ENCODE peak calls at places on chromosomes 11 and 22, in ten cellular contexts. O is NCI-H69; I is GM10248; A is body of pancreas; B is activated T-helper 9 cell treated with anti-CD3 and anti-CD28 coated beads, Interleukin-2, amount 50 U/mL, for 16 hours; W is posterior cingulate gyrus; D is naive thymus-derived CD4-positive, alpha-beta T cell; U is SHP77; Q is iris pigment epithelial cell; J is NCI-H1092. G is an unnamed sample.

GRCh38 chr11:20547411-20547810 is 52.0 kb upstream of the SLC6A5 start:
- DNase-seq in O (no peak), I (no peak), A (no peak), B (no peak), W (no peak), D (no peak), U (no peak), Q (no peak), J (no peak), G (no peak)

GRCh38 chr11:125724125-125724524 is 22.0 kb upstream of the PATE1 start:
- DNase-seq in O (peak; percentile 24), I (no peak), A (no peak), B (no peak), W (no peak), D (no peak), U (no peak), Q (peak; percentile 47), J (no peak), G (peak; percentile 46)

GRCh38 chr22:26172389-26172990 is 3.2 kb downstream of the SEZ6L start:
- DNase-seq in O (peak; percentile 84), I (peak; percentile 42), A (peak; percentile 53), B (no peak), W (no peak), D (no peak), U (peak; percentile 51), Q (peak; percentile 27), J (peak; percentile 66), G (peak; percentile 23)

GRCh38 chr11:109264128-109264527 is 157.9 kb upstream of the C11orf87 start:
- DNase-seq in O (peak; percentile 38), I (no peak), A (no peak), B (no peak), W (no peak), D (no peak), U (no peak), Q (no peak), J (no peak), G (no peak)

GRCh38 chr11:118980191-118980881 is 8.8 kb downstream of the FOXR1 start:
- DNase-seq in O (no peak), I (no peak), A (no peak), B (no peak), W (no peak), D (no peak), U (no peak), Q (peak; percentile 45), J (no peak), G (peak; percentile 22)

GRCh38 chr11:3171931-3172560 is 6.9 kb upstream of the OSBPL5 start:
- DNase-seq in O (no peak), I (no peak), A (peak; percentile 5), B (no peak), W (no peak), D (no peak), U (no peak), Q (no peak), J (no peak), G (no peak)

GRCh38 chr11:68978931-68979591 is 1.7 kb downstream of the MRGPRD start:
- DNase-seq in O (no peak), I (no peak), A (no peak), B (no peak), W (no peak), D (no peak), U (no peak), Q (no peak), J (no peak), G (no peak)

GRCh38 chr22:37442537-37442936 is 15.3 kb upstream of the ELFN2 start:
- DNase-seq in O (no peak), I (no peak), A (no peak), B (no peak), W (no peak), D (no peak), U (peak; percentile 42), Q (peak; percentile 68), J (no peak), G (peak; percentile 57)

GRCh38 chr11:78714539-78714938 is 139.9 kb upstream of the NARS2 start:
- DNase-seq in O (peak; percentile 55), I (no peak), A (no peak), B (no peak), W (no peak), D (no peak), U (peak; percentile 26), Q (no peak), J (no peak), G (no peak)

GRCh38 chr11:47005441-47005840 is 68.9 kb downstream of the CSTPP1 start:
- DNase-seq in O (no peak), I (no peak), A (no peak), B (no peak), W (no peak), D (no peak), U (no peak), Q (no peak), J (no peak), G (no peak)

GRCh38 chr22:44574057-44574456 is 76.0 kb upstream of the RTL6 start:
- DNase-seq in O (peak; percentile 30), I (no peak), A (peak; percentile 32), B (no peak), W (peak; percentile 6), D (no peak), U (no peak), Q (peak; percentile 28), J (no peak), G (peak; percentile 69)

GRCh38 chr22:37343863-37344734 is 61.8 kb downstream of the CYTH4 start:
- DNase-seq in O (peak; percentile 24), I (no peak), A (no peak), B (no peak), W (no peak), D (no peak), U (no peak), Q (no peak), J (no peak), G (no peak)

GRCh38 chr11:9461760-9462134 is 935 bp downstream of the ZNF143 start:
- DNase-seq in O (peak; percentile 47), I (no peak), A (no peak), B (no peak), W (no peak), D (peak; percentile 28), U (no peak), Q (peak; percentile 23), J (no peak), G (peak; percentile 43)

GRCh38 chr11:81963018-81963417 is 770.6 kb downstream of the FAM181B start:
- DNase-seq in O (peak; percentile 53), I (peak; percentile 5), A (no peak), B (no peak), W (no peak), D (peak; percentile 10), U (peak; percentile 1), Q (no peak), J (no peak), G (peak; percentile 21)

GRCh38 chr11:1837171-1838076 is 1.4 kb upstream of the TNNI2 start:
- DNase-seq in O (peak; percentile 67), I (peak; percentile 89), A (peak; percentile 68), B (peak; percentile 69), W (no peak), D (peak; percentile 83), U (no peak), Q (peak; percentile 45), J (peak; percentile 51), G (peak; percentile 55)

G was measured in cardiac fibroblast.